ENCODE peak calls at places on chromosomes 16 and 17, in seven cellular contexts. K is stimulated activated effector memory CD8-positive, alpha-beta T cell treated with anti-CD3 and anti-CD28 coated beads, Interleukin-12 subunit alpha, Interleukin-12 subunit beta, amount 100 ng/mL, for 72 hours; B is dorsolateral prefrontal cortex; J is psoas muscle; X is nucleus accumbens; R is NCI-H2029; T is left cardiac atrium. S is an unnamed sample.

GRCh38 chr16:2388875-2389433 is 40.3 kb upstream of the CCNF start:
- DNase-seq in K (no peak), B (no peak), J (no peak), X (no peak), R (peak), T (no peak), S (no peak)

GRCh38 chr17:44385287-44386181 is 3.9 kb downstream of the ITGA2B start:
- DNase-seq in K (peak), B (peak), J (peak), X (peak), R (peak), T (peak), S (peak)

GRCh38 chr16:2507052-2507678 is 6.6 kb upstream of the ATP6V0C start:
- DNase-seq in K (no peak), B (no peak), J (no peak), X (no peak), R (no peak), T (no peak), S (no peak)

GRCh38 chr17:862584-862983 is 80.4 kb downstream of the MRM3 start:
- DNase-seq in K (no peak), B (no peak), J (no peak), X (no peak), R (no peak), T (no peak), S (no peak)

GRCh38 chr16:17836868-17837602 is 366.3 kb upstream of the XYLT1 start:
- DNase-seq in K (no peak), B (no peak), J (no peak), X (no peak), R (no peak), T (no peak), S (no peak)

GRCh38 chr16:27700596-27700995 is 150.7 kb downstream of the KATNIP start:
- DNase-seq in K (no peak), B (peak), J (no peak), X (no peak), R (no peak), T (no peak), S (peak)

GRCh38 chr17:49548506-49549310 is 27.0 kb upstream of the NXPH3 start:
- DNase-seq in K (no peak), B (no peak), J (peak), X (no peak), R (no peak), T (no peak), S (no peak)

GRCh38 chr16:56558024-56558747 is 6.7 kb upstream of the MT4 start:
- DNase-seq in K (no peak), B (peak), J (peak), X (peak), R (no peak), T (no peak), S (no peak)

GRCh38 chr16:47888142-47888541 is 267.7 kb downstream of the ABCC12 start:
- DNase-seq in K (no peak), B (no peak), J (no peak), X (no peak), R (no peak), T (no peak), S (no peak)

GRCh38 chr16:58582133-58582532 is 47.5 kb downstream of the CNOT1 start:
- DNase-seq in K (no peak), B (no peak), J (no peak), X (no peak), R (no peak), T (no peak), S (no peak)

GRCh38 chr17:82941021-82942001 is 101.5 kb upstream of the ZNF750 start:
- DNase-seq in K (no peak), B (no peak), J (peak), X (no peak), R (no peak), T (peak), S (peak)

GRCh38 chr17:81152288-81152848 is 12.9 kb upstream of the PVALEF start:
- DNase-seq in K (no peak), B (no peak), J (peak), X (no peak), R (no peak), T (no peak), S (no peak)

GRCh38 chr16:70753228-70753627 is 47.7 kb downstream of the VAC14 start:
- DNase-seq in K (no peak), B (no peak), J (peak), X (no peak), R (no peak), T (no peak), S (peak)

GRCh38 chr17:77476006-77476405 is 335.2 kb downstream of the SEC14L1 start:
- DNase-seq in K (no peak), B (no peak), J (no peak), X (no peak), R (no peak), T (peak), S (no peak)

S was measured in posterior vena cava.